ENCODE peak calls at places on chromosomes 5 and 9, in five cellular contexts. N is OCI-LY7, V is psoas muscle, Y is right lobe of liver, P is heart right ventricle. J is an unnamed sample. For H3K4me1 and H3K9me3, the result is how much of the 10 kb centered on the place peaks cover.

GRCh38 chr5:141650851-141651727 is at the start of gene FCHSD1:
- DNase-seq in N (peak), P (peak), V (peak), Y (peak), J (peak)

GRCh38 chr5:54900906-54901725 is 84.3 kb downstream of the ESM1 start:
- DNase-seq in Y (no peak), P (no peak), V (peak), N (no peak), J (no peak)

GRCh38 chr5:111530298-111530740 is 18.0 kb upstream of the STARD4 start:
- DNase-seq in P (peak), Y (peak), N (peak), V (peak), J (peak)

GRCh38 chr5:3460416-3460815 is 135.2 kb upstream of the IRX1 start:
- DNase-seq in P (no peak), N (no peak), Y (no peak), V (no peak), J (no peak)

GRCh38 chr9:112863214-112863613 is 27.5 kb downstream of the SLC46A2 start:
- DNase-seq in P (no peak), N (peak), V (no peak), Y (no peak), J (peak)

GRCh38 chr5:129460121-129460950 is at the start of gene ADAMTS19:
- DNase-seq in P (no peak), Y (no peak), V (no peak), N (no peak), J (no peak)

GRCh38 chr5:116553366-116553765 is 21.3 kb downstream of the SEMA6A start:
- DNase-seq in Y (no peak), N (no peak), V (no peak), P (no peak), J (no peak)

GRCh38 chr9:13970018-13970417 is 343.9 kb downstream of the NFIB start:
- DNase-seq in N (no peak), Y (no peak), V (no peak), P (no peak), J (no peak)

GRCh38 chr5:53422539-53422938 is 57.9 kb upstream of the FST start:
- DNase-seq in V (no peak), Y (no peak), N (no peak), P (no peak), J (no peak)

GRCh38 chr9:130610862-130611689 is 31.7 kb downstream of the FUBP3 start:
- DNase-seq in P (no peak), Y (no peak), N (no peak), V (no peak), J (no peak)

GRCh38 chr5:173242079-173242478 is 7.1 kb upstream of the NKX2-5 start:
- DNase-seq in N (no peak), Y (no peak), V (no peak), P (no peak), J (no peak)

GRCh38 chr5:138900281-138900965 is 25.3 kb upstream of the LRRTM2 start:
- DNase-seq in N (no peak), P (peak), Y (no peak), V (no peak), J (no peak)

GRCh38 chr5:84715686-84716085 is 331.0 kb upstream of the EDIL3 start:
- DNase-seq in N (no peak), P (no peak), V (no peak), Y (no peak), J (no peak)

GRCh38 chr5:97363577-97363976 is 180.5 kb upstream of the RIOK2 start:
- DNase-seq in Y (no peak), P (no peak), V (no peak), N (no peak), J (no peak)

GRCh38 chr5:82931110-82931509 is 146.1 kb downstream of the TMEM167A start:
- DNase-seq in V (no peak), Y (no peak), P (no peak), N (no peak), J (no peak)

GRCh38 chr5:162567644-162568043 is 500.1 kb downstream of the GABRG2 start:
- DNase-seq in P (no peak), N (no peak), V (no peak), Y (no peak), J (no peak)

GRCh38 chr5:157328277-157328912 is 62.5 kb downstream of the CYFIP2 start:
- DNase-seq in N (peak), V (peak), Y (peak), P (peak), J (no peak)

GRCh38 chr5:34410411-34411139 is 245.6 kb upstream of the RAI14 start:
- DNase-seq in V (no peak), P (no peak), N (no peak), Y (no peak), J (no peak)

GRCh38 chr5:142735323-142736246 is 34.6 kb upstream of the ARHGAP26 start:
- DNase-seq in Y (peak), V (no peak), P (no peak), N (no peak), J (no peak)

GRCh38 chr9:119441338-119441737 is 72.1 kb upstream of the BRINP1 start:
- DNase-seq in N (no peak), P (no peak), Y (no peak), V (no peak), J (no peak)

GRCh38 chr9:2583308-2584013 is 38.1 kb upstream of the VLDLR start:
- DNase-seq in P (peak), N (no peak), V (no peak), Y (no peak), J (peak)

GRCh38 chr5:150022163-150022540 is 21.6 kb downstream of the HMGXB3 start:
- DNase-seq in N (no peak), P (peak), V (no peak), Y (no peak), J (no peak)

GRCh38 chr9:137023157-137023556 is 4.9 kb downstream of the ABCA2 start:
- DNase-seq in N (no peak), P (no peak), Y (peak), V (no peak), J (no peak)

GRCh38 chr5:58274199-58274598 is 185.7 kb downstream of the PLK2 start:
- DNase-seq in Y (no peak), N (no peak), V (no peak), P (no peak), J (no peak)

GRCh38 chr9:129282308-129283211 is 104.5 kb upstream of the IER5L start:
- DNase-seq in Y (peak), P (no peak), N (no peak), V (peak), J (peak)

GRCh38 chr9:110141118-110141797 is 66.7 kb downstream of the C9orf152 start:
- DNase-seq in V (no peak), Y (no peak), P (peak), N (no peak), J (no peak)

GRCh38 chr5:142689081-142689480 is 3.2 kb upstream of the FGF1 start:
- DNase-seq in N (no peak), Y (no peak), P (no peak), V (no peak), J (no peak)

GRCh38 chr5:101163088-101163487 is 260.0 kb upstream of the ST8SIA4 start:
- DNase-seq in N (no peak), V (no peak), P (no peak), Y (no peak), J (no peak)

GRCh38 chr5:111743993-111744392 is 13.0 kb downstream of the NREP start:
- DNase-seq in N (no peak), P (no peak), V (no peak), Y (no peak), J (no peak)

GRCh38 chr5:172800088-172800551 is 29.1 kb upstream of the DUSP1 start:
- DNase-seq in P (peak), N (no peak), Y (peak), V (peak), J (peak)

GRCh38 chr5:139664727-139665351 is 16.7 kb downstream of the CXXC5 start:
- DNase-seq in V (peak), Y (no peak), P (no peak), N (no peak), J (peak)

GRCh38 chr5:53032188-53032587 is 43.0 kb downstream of the ITGA2 start:
- DNase-seq in P (no peak), V (no peak), N (no peak), Y (no peak), J (no peak)

GRCh38 chr9:130962418-130963316 is 23.6 kb upstream of the FIBCD1 start:
- DNase-seq in Y (no peak), V (no peak), P (no peak), N (no peak), J (no peak)

GRCh38 chr5:39500656-39501295 is 76.0 kb upstream of the DAB2 start:
- DNase-seq in V (no peak), Y (no peak), P (no peak), N (no peak), J (no peak)

GRCh38 chr5:132790201-132790870 is 13.3 kb upstream of the SEPTIN8 start:
- DNase-seq in P (no peak), Y (peak), V (no peak), N (no peak), J (no peak)

GRCh38 chr5:109161914-109162683 is 247.7 kb downstream of the PJA2 start:
- DNase-seq in Y (no peak), N (no peak), P (no peak), V (no peak), J (no peak)

GRCh38 chr5:151696470-151697061 is 9.9 kb upstream of the SPARC start:
- DNase-seq in V (peak), P (peak), N (no peak), Y (no peak), J (no peak)

GRCh38 chr5:160649304-160649703 is 202.7 kb downstream of the ATP10B start:
- DNase-seq in Y (no peak), V (no peak), P (no peak), N (peak), J (no peak)

GRCh38 chr9:108761530-108762347 is 94.0 kb downstream of the ACTL7B start:
- DNase-seq in P (peak), N (peak), V (peak), Y (peak), J (no peak)

GRCh38 chr5:95954716-95955115 is 6.9 kb downstream of the ELL2 start:
- DNase-seq in N (no peak), P (no peak), Y (no peak), V (no peak), J (no peak)
- H3K4me1 ChIP-seq in N (under half), P (under half), Y (half or more), V (under half), J (under half)

GRCh38 chr9:96738147-96739027 is 39.5 kb downstream of the ZNF510 start:
- DNase-seq in P (no peak), N (no peak), V (no peak), Y (no peak), J (no peak)

DNA sequence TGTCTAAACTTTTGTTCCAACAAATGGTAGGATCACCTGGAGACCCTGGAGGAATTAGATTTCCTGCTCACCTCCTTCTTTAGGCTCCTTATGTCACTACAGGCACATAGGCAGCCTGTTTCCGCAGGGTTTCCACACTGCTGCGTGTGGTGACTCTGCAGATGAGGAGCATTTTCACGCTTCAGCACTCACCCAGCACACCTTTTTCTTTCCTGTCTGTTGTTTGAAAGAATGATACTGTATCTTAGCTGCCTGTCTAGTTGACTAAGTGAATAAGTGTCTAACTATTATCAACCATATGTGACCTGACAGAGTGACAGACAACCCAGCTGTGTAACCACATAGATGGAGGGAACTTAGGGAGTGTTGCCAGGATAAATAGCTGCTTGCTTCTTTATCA is 36.1 kb downstream of the ZNF510 start:
- DNase-seq in Y (no peak), P (no peak), V (no peak), N (peak), J (no peak)
- H3K9me3 ChIP-seq in Y (under half), P (half or more), V (half or more), N (under half), J (under half)

GRCh38 chr9:7340451-7340850 is 459.1 kb downstream of the DMAC1 start:
- DNase-seq in N (no peak), P (no peak), Y (no peak), V (no peak), J (no peak)
- H3K4me1 ChIP-seq in N (under half), P (under half), Y (under half), V (under half), J (under half)

GRCh38 chr5:178872302-178872701 is 12.5 kb downstream of the ZNF354B start:
- DNase-seq in P (no peak), V (no peak), Y (no peak), N (no peak), J (no peak)

GRCh38 chr5:178869577-178869976 is 9.8 kb downstream of the ZNF354B start:
- DNase-seq in P (no peak), V (no peak), Y (no peak), N (no peak), J (no peak)

GRCh38 chr5:178866946-178867345 is 7.2 kb downstream of the ZNF354B start:
- DNase-seq in N (no peak), P (no peak), Y (no peak), V (no peak), J (no peak)

DNA sequence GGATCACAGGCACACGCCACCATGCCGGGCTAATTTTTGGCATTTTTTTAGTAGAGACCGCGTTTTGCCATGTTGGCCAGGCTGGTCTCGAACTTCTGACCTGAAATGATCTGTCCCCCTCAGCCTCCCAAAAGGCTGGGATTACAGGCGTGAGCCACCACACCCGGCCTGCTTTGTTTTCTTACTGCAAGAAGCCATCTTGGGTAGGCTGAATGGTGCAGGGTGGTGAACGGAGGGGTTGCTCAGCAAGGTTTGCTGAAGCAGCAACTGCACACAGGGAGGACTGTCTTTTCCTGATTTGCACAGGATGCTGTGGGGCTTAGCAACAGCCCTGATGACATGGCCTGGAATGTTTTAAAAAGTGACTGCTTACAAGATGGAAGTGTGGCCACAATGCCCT is 10.7 kb downstream of the ZNF354B start:
- DNase-seq in V (no peak), Y (no peak), N (no peak), P (no peak), J (no peak)
- H3K9me3 ChIP-seq in V (under half), Y (under half), N (under half), P (under half), J (under half)

GRCh38 chr9:133932633-133933032 is 59.5 kb downstream of the VAV2 start:
- DNase-seq in P (no peak), Y (no peak), N (no peak), V (no peak), J (no peak)
- H3K4me1 ChIP-seq in P (under half), Y (under half), N (under half), V (under half), J (under half)

GRCh38 chr5:102981957-102982635 is 137.8 kb downstream of the GIN1 start:
- DNase-seq in V (no peak), P (no peak), Y (no peak), N (no peak), J (no peak)
- H3K9me3 ChIP-seq in V (under half), P (under half), Y (under half), N (under half), J (under half)